ENCODE peak calls at places on chromosomes 6 and 20, in five cellular contexts. P is amygdala; H is NCI-H2171 treated with DMSO at 0.1 percent for 48 hours; J is activated CD4-positive, alpha-beta T cell treated with anti-CD3 and anti-CD28 coated beads, Interleukin-2, amount 50 U/mL, for 48 hours; N is left ventricle myocardium inferior. S is an unnamed sample.

GRCh38 chr6:23735151-23735550 is 390.9 kb upstream of the NRSN1 start:
- DNase-seq in P (no peak), H (no peak), J (no peak), N (no peak), S (no peak)

GRCh38 chr20:19712737-19713260 is 45.3 kb upstream of the RIN2 start:
- DNase-seq in P (no peak), H (no peak), J (no peak), N (no peak), S (no peak)

GRCh38 chr6:13302751-13303667 is 25.3 kb downstream of the TBC1D7 start:
- DNase-seq in P (peak; percentile 56), H (no peak), J (peak; percentile 58), N (peak; percentile 37), S (peak; percentile 85)

GRCh38 chr6:117906905-117907599 is at the start of gene SLC35F1:
- DNase-seq in P (peak; percentile 28), H (peak; percentile 30), J (peak; percentile 50), N (peak; percentile 25), S (peak; percentile 47)

GRCh38 chr20:53444386-53444785 is 149.3 kb downstream of the ZNF217 start:
- DNase-seq in P (no peak), H (no peak), J (no peak), N (no peak), S (no peak)

GRCh38 chr20:63093966-63094766 is 87.4 kb upstream of the BHLHE23 start:
- DNase-seq in P (no peak), H (no peak), J (no peak), N (peak; percentile 8), S (no peak)

GRCh38 chr6:18978330-18979128 is 591.4 kb downstream of the RNF144B start:
- DNase-seq in P (no peak), H (peak; percentile 49), J (no peak), N (no peak), S (no peak)

GRCh38 chr6:157891544-157892362 is 68.7 kb downstream of the SNX9 start:
- DNase-seq in P (no peak), H (no peak), J (peak; percentile 19), N (no peak), S (no peak)

GRCh38 chr6:34151321-34152041 is 5.6 kb upstream of the GRM4 start:
- DNase-seq in P (no peak), H (peak; percentile 58), J (no peak), N (no peak), S (no peak)

GRCh38 chr6:73123632-73124329 is 101.5 kb downstream of the KHDC1L start:
- DNase-seq in P (no peak), H (no peak), J (no peak), N (no peak), S (no peak)

GRCh38 chr6:168333039-168333438 is 13.5 kb upstream of the DACT2 start:
- DNase-seq in P (no peak), H (no peak), J (no peak), N (no peak), S (no peak)

GRCh38 chr20:38231786-38232130 is 28.8 kb downstream of the KIAA1755 start:
- DNase-seq in P (no peak), H (no peak), J (no peak), N (peak; percentile 55), S (no peak)

GRCh38 chr6:117506180-117506835 is 23.8 kb downstream of the DCBLD1 start:
- DNase-seq in P (no peak), H (no peak), J (no peak), N (no peak), S (no peak)

GRCh38 chr6:61809004-61809595 is 476.9 kb downstream of the KHDRBS2 start:
- DNase-seq in P (no peak), H (peak; percentile 40), J (no peak), N (no peak), S (no peak)

GRCh38 chr20:63735859-63736718 is at the start of gene LIME1:
- DNase-seq in P (no peak), H (no peak), J (peak; percentile 58), N (no peak), S (peak; percentile 68)

GRCh38 chr6:20707870-20708269 is 173.6 kb downstream of the CDKAL1 start:
- DNase-seq in P (no peak), H (no peak), J (no peak), N (no peak), S (no peak)

GRCh38 chr6:13044390-13044789 is 283.9 kb downstream of the TBC1D7 start:
- DNase-seq in P (no peak), H (no peak), J (no peak), N (no peak), S (no peak)

GRCh38 chr6:93894521-93894920 is 475.2 kb upstream of the EPHA7 start:
- DNase-seq in P (no peak), H (no peak), J (no peak), N (no peak), S (no peak)

GRCh38 chr6:56072856-56073255 is 174.5 kb downstream of the COL21A1 start:
- DNase-seq in P (no peak), H (no peak), J (no peak), N (no peak), S (no peak)

GRCh38 chr6:53456809-53457208 is 88.1 kb downstream of the GCLC start:
- DNase-seq in P (no peak), H (no peak), J (no peak), N (no peak), S (no peak)

GRCh38 chr6:166448432-166448831 is 65.7 kb upstream of the MPC1 start:
- DNase-seq in P (no peak), H (no peak), J (no peak), N (no peak), S (no peak)

GRCh38 chr6:163585932-163586437 is 171.5 kb downstream of the QKI start:
- DNase-seq in P (no peak), H (no peak), J (no peak), N (peak; percentile 65), S (no peak)

GRCh38 chr20:59747671-59748515 is 143.6 kb downstream of the PHACTR3 start:
- DNase-seq in P (no peak), H (no peak), J (no peak), N (no peak), S (no peak)

GRCh38 chr6:97497713-97498331 is 214.8 kb upstream of the MMS22L start:
- DNase-seq in P (no peak), H (peak; percentile 72), J (peak; percentile 64), N (peak; percentile 53), S (peak; percentile 46)

GRCh38 chr6:24933868-24934401 is 1.8 kb downstream of the RIPOR2 start:
- DNase-seq in P (no peak), H (no peak), J (peak; percentile 61), N (no peak), S (peak; percentile 56)

GRCh38 chr6:139109558-139109957 is 25.3 kb upstream of the HECA start:
- DNase-seq in P (no peak), H (peak; percentile 11), J (peak; percentile 56), N (no peak), S (no peak)

GRCh38 chr20:11432407-11432806 is 485.3 kb upstream of the BTBD3 start:
- DNase-seq in P (no peak), H (no peak), J (no peak), N (no peak), S (no peak)

GRCh38 chr6:130252527-130253237 is 29.9 kb upstream of the SAMD3 start:
- DNase-seq in P (no peak), H (no peak), J (no peak), N (no peak), S (no peak)

GRCh38 chr6:81881660-81882059 is 129.2 kb upstream of the TENT5A start:
- DNase-seq in P (no peak), H (no peak), J (no peak), N (no peak), S (no peak)

GRCh38 chr6:128601060-128601459 is 80.7 kb upstream of the PTPRK start:
- DNase-seq in P (no peak), H (peak; percentile 58), J (no peak), N (no peak), S (no peak)

GRCh38 chr6:87700351-87700728 is 1.7 kb downstream of the AKIRIN2 start:
- DNase-seq in P (no peak), H (no peak), J (no peak), N (no peak), S (no peak)

GRCh38 chr6:15427360-15428070 is 181.6 kb downstream of the JARID2 start:
- DNase-seq in P (no peak), H (no peak), J (no peak), N (no peak), S (no peak)